ENCODE peak calls at places on chromosomes 1 and 21, in six cellular contexts. One of them, this sample, is unnamed.
A peak's percentile ranks its signal among the peaks of the same experiment; 100 is the strongest.

GRCh38 chr1:203342192-203342940 is 8.6 kb downstream of the FMOD start:
- DNase-seq in AG04450: no peak
- DNase-seq in tibial nerve: peak; percentile 75
- DNase-seq in CD4-positive, alpha-beta memory T cell: no peak
- DNase-seq in CD8-positive, alpha-beta memory T cell: no peak
- DNase-seq in adrenal gland: no peak
- DNase-seq in this sample: peak; percentile 24

GRCh38 chr1:95252422-95252821 is 18.4 kb downstream of the RWDD3 start:
- DNase-seq in AG04450: no peak
- DNase-seq in tibial nerve: no peak
- DNase-seq in adrenal gland: no peak
- DNase-seq in CD4-positive, alpha-beta memory T cell: no peak
- DNase-seq in CD8-positive, alpha-beta memory T cell: no peak
- DNase-seq in this sample: no peak

GRCh38 chr1:151858886-151859665 is 5.6 kb upstream of the THEM5 start:
- DNase-seq in tibial nerve: no peak
- DNase-seq in AG04450: no peak
- DNase-seq in CD4-positive, alpha-beta memory T cell: no peak
- DNase-seq in CD8-positive, alpha-beta memory T cell: no peak
- DNase-seq in adrenal gland: no peak
- DNase-seq in this sample: no peak

GRCh38 chr1:6873298-6874015 is 88.2 kb downstream of the CAMTA1 start:
- DNase-seq in CD4-positive, alpha-beta memory T cell: no peak
- DNase-seq in tibial nerve: no peak
- DNase-seq in AG04450: no peak
- DNase-seq in CD8-positive, alpha-beta memory T cell: no peak
- DNase-seq in adrenal gland: no peak
- DNase-seq in this sample: no peak

GRCh38 chr1:24374891-24375786 is 38.4 kb downstream of the STPG1 start:
- DNase-seq in tibial nerve: no peak
- DNase-seq in CD8-positive, alpha-beta memory T cell: no peak
- DNase-seq in adrenal gland: no peak
- DNase-seq in CD4-positive, alpha-beta memory T cell: no peak
- DNase-seq in AG04450: no peak
- DNase-seq in this sample: no peak

GRCh38 chr1:87129606-87130005 is 199.1 kb upstream of the LMO4 start:
- DNase-seq in AG04450: no peak
- DNase-seq in tibial nerve: peak; percentile 49
- DNase-seq in adrenal gland: no peak
- DNase-seq in CD8-positive, alpha-beta memory T cell: no peak
- DNase-seq in CD4-positive, alpha-beta memory T cell: no peak
- DNase-seq in this sample: no peak

GRCh38 chr1:234731371-234732085 is 121.5 kb upstream of the IRF2BP2 start:
- DNase-seq in CD8-positive, alpha-beta memory T cell: no peak
- DNase-seq in tibial nerve: no peak
- DNase-seq in adrenal gland: no peak
- DNase-seq in AG04450: peak; percentile 44
- DNase-seq in CD4-positive, alpha-beta memory T cell: peak; percentile 76
- DNase-seq in this sample: no peak

GRCh38 chr1:209398330-209398991 is 185.1 kb upstream of the CAMK1G start:
- DNase-seq in tibial nerve: no peak
- DNase-seq in CD4-positive, alpha-beta memory T cell: no peak
- DNase-seq in adrenal gland: peak; percentile 53
- DNase-seq in AG04450: peak; percentile 55
- DNase-seq in CD8-positive, alpha-beta memory T cell: no peak
- DNase-seq in this sample: no peak

GRCh38 chr1:22318279-22318983 is 133.2 kb upstream of the ZBTB40 start:
- DNase-seq in AG04450: no peak
- DNase-seq in tibial nerve: no peak
- DNase-seq in CD8-positive, alpha-beta memory T cell: peak; percentile 33
- DNase-seq in CD4-positive, alpha-beta memory T cell: no peak
- DNase-seq in adrenal gland: peak; percentile 79
- DNase-seq in this sample: no peak

GRCh38 chr21:44279621-44280260 is 5.9 kb upstream of the AIRE start:
- DNase-seq in tibial nerve: no peak
- DNase-seq in CD4-positive, alpha-beta memory T cell: no peak
- DNase-seq in adrenal gland: no peak
- DNase-seq in AG04450: no peak
- DNase-seq in CD8-positive, alpha-beta memory T cell: no peak
- DNase-seq in this sample: peak; percentile 3

GRCh38 chr1:183472488-183473285 is at the start of gene SMG7:
- DNase-seq in CD4-positive, alpha-beta memory T cell: peak; percentile 77
- DNase-seq in adrenal gland: peak; percentile 46
- DNase-seq in tibial nerve: peak; percentile 13
- DNase-seq in CD8-positive, alpha-beta memory T cell: peak; percentile 72
- DNase-seq in AG04450: no peak
- DNase-seq in this sample: no peak

GRCh38 chr21:41477641-41478318 is 30.2 kb downstream of the TMPRSS2 start:
- DNase-seq in tibial nerve: no peak
- DNase-seq in CD4-positive, alpha-beta memory T cell: no peak
- DNase-seq in AG04450: no peak
- DNase-seq in adrenal gland: no peak
- DNase-seq in CD8-positive, alpha-beta memory T cell: no peak
- DNase-seq in this sample: no peak

GRCh38 chr21:34263629-34264028 is 100.2 kb upstream of the KCNE2 start:
- DNase-seq in CD4-positive, alpha-beta memory T cell: no peak
- DNase-seq in tibial nerve: no peak
- DNase-seq in adrenal gland: no peak
- DNase-seq in AG04450: no peak
- DNase-seq in CD8-positive, alpha-beta memory T cell: no peak
- DNase-seq in this sample: no peak

GRCh38 chr1:151790940-151791651 is 796 bp upstream of the TDRKH start:
- DNase-seq in adrenal gland: no peak
- DNase-seq in tibial nerve: no peak
- DNase-seq in AG04450: no peak
- DNase-seq in CD4-positive, alpha-beta memory T cell: peak; percentile 42
- DNase-seq in CD8-positive, alpha-beta memory T cell: no peak
- DNase-seq in this sample: no peak

GRCh38 chr21:37237764-37238163 is 29.4 kb downstream of the VPS26C start:
- DNase-seq in CD4-positive, alpha-beta memory T cell: no peak
- DNase-seq in tibial nerve: no peak
- DNase-seq in AG04450: no peak
- DNase-seq in CD8-positive, alpha-beta memory T cell: no peak
- DNase-seq in adrenal gland: no peak
- DNase-seq in this sample: no peak

GRCh38 chr1:210754931-210755670 is 378.8 kb downstream of the KCNH1 start:
- DNase-seq in AG04450: no peak
- DNase-seq in adrenal gland: no peak
- DNase-seq in CD8-positive, alpha-beta memory T cell: no peak
- DNase-seq in CD4-positive, alpha-beta memory T cell: no peak
- DNase-seq in tibial nerve: no peak
- DNase-seq in this sample: no peak

GRCh38 chr1:235984041-235984820 is 80.7 kb downstream of the NID1 start:
- DNase-seq in CD4-positive, alpha-beta memory T cell: no peak
- DNase-seq in tibial nerve: no peak
- DNase-seq in CD8-positive, alpha-beta memory T cell: no peak
- DNase-seq in adrenal gland: no peak
- DNase-seq in AG04450: peak; percentile 48
- DNase-seq in this sample: no peak

GRCh38 chr1:61078611-61079010 is 3.8 kb upstream of the NFIA start:
- DNase-seq in adrenal gland: no peak
- DNase-seq in AG04450: no peak
- DNase-seq in tibial nerve: no peak
- DNase-seq in CD8-positive, alpha-beta memory T cell: no peak
- DNase-seq in CD4-positive, alpha-beta memory T cell: no peak
- DNase-seq in this sample: no peak

GRCh38 chr1:240242601-240243144 is 151.0 kb downstream of the FMN2 start:
- DNase-seq in adrenal gland: no peak
- DNase-seq in CD4-positive, alpha-beta memory T cell: no peak
- DNase-seq in tibial nerve: no peak
- DNase-seq in AG04450: peak; percentile 51
- DNase-seq in CD8-positive, alpha-beta memory T cell: no peak
- DNase-seq in this sample: no peak

GRCh38 chr1:29033829-29034466 is 89.8 kb downstream of the TMEM200B start:
- DNase-seq in CD4-positive, alpha-beta memory T cell: no peak
- DNase-seq in AG04450: peak; percentile 8
- DNase-seq in tibial nerve: no peak
- DNase-seq in adrenal gland: no peak
- DNase-seq in CD8-positive, alpha-beta memory T cell: no peak
- DNase-seq in this sample: no peak

GRCh38 chr1:184866582-184866981 is 107.7 kb downstream of the NIBAN1 start:
- DNase-seq in AG04450: no peak
- DNase-seq in adrenal gland: no peak
- DNase-seq in CD4-positive, alpha-beta memory T cell: no peak
- DNase-seq in CD8-positive, alpha-beta memory T cell: no peak
- DNase-seq in tibial nerve: no peak
- DNase-seq in this sample: no peak

GRCh38 chr1:110612060-110612745 is 6.0 kb upstream of the KCNA2 start:
- DNase-seq in adrenal gland: no peak
- DNase-seq in tibial nerve: no peak
- DNase-seq in CD8-positive, alpha-beta memory T cell: no peak
- DNase-seq in AG04450: no peak
- DNase-seq in CD4-positive, alpha-beta memory T cell: no peak
- DNase-seq in this sample: no peak

GRCh38 chr1:195591917-195592672 is 1016.1 kb downstream of the KCNT2 start:
- DNase-seq in CD4-positive, alpha-beta memory T cell: no peak
- DNase-seq in tibial nerve: no peak
- DNase-seq in adrenal gland: no peak
- DNase-seq in AG04450: peak; percentile 63
- DNase-seq in CD8-positive, alpha-beta memory T cell: no peak
- DNase-seq in this sample: no peak

GRCh38 chr1:228010921-228011320 is 4.1 kb downstream of the WNT3A start:
- DNase-seq in adrenal gland: peak; percentile 3
- DNase-seq in CD8-positive, alpha-beta memory T cell: no peak
- DNase-seq in tibial nerve: no peak
- DNase-seq in CD4-positive, alpha-beta memory T cell: no peak
- DNase-seq in AG04450: no peak
- DNase-seq in this sample: no peak

GRCh38 chr1:56189946-56190920 is 389.1 kb downstream of the PLPP3 start:
- DNase-seq in CD4-positive, alpha-beta memory T cell: no peak
- DNase-seq in adrenal gland: no peak
- DNase-seq in AG04450: no peak
- DNase-seq in CD8-positive, alpha-beta memory T cell: no peak
- DNase-seq in tibial nerve: no peak
- DNase-seq in this sample: no peak

DNA sequence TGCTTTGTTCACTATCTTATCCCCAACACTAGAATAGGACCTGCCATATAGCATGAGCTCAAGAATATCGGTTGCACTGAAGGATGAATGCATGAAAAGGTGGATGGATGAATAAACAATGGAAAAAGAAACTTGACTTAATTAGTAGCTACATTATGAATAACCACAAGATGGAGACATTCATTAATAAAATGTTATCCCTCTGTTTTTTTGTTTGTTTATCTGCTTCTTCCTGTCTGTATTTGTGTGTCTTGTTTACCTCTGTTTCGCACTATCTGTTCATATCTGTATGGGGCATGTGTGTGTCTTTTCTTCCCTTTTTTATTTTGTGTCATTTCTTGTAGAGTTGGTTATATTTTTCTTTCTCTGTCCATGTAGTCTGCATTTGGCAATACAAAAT is 1.1 kb upstream of the OR14I1 start:
- DNase-seq in tibial nerve: no peak
- DNase-seq in CD8-positive, alpha-beta memory T cell: no peak
- DNase-seq in adrenal gland: no peak
- DNase-seq in CD4-positive, alpha-beta memory T cell: no peak
- DNase-seq in AG04450: no peak
- DNase-seq in this sample: no peak
- H3K9me3 ChIP-seq in tibial nerve: no peaks in the 10 kb centered on the region
- H3K9me3 ChIP-seq in CD8-positive, alpha-beta memory T cell: no peaks in the 10 kb centered on the region
- H3K9me3 ChIP-seq in adrenal gland: no peaks in the 10 kb centered on the region
- H3K9me3 ChIP-seq in CD4-positive, alpha-beta memory T cell: no peaks in the 10 kb centered on the region
- H3K9me3 ChIP-seq in AG04450: peaks cover 9% of the 10 kb centered on the region
- H3K9me3 ChIP-seq in this sample: no peaks in the 10 kb centered on the region

DNA sequence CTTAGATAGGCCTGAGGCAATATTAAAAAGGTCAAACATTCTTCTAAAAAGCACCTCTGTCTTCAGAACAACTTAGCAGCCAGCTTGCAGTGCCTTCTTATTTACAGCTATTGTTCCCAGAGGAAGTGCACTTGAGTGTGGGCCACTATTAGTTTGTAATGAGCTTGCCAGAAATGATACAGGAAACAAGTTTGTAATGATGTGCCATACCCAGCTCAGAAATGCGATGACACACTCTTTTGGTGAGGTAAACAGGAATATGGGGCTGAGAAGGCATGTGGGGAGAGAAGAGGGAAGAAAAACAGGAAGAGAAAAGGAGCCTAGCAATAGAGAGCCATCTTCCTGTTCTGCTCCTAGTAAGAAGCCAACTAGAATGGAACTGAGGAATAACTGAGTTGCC is 295.4 kb downstream of the AGBL4 start:
- DNase-seq in tibial nerve: no peak
- DNase-seq in AG04450: no peak
- DNase-seq in CD4-positive, alpha-beta memory T cell: no peak
- DNase-seq in adrenal gland: no peak
- DNase-seq in CD8-positive, alpha-beta memory T cell: no peak
- DNase-seq in this sample: no peak
- H3K9me3 ChIP-seq in tibial nerve: no peaks in the 10 kb centered on the region
- H3K9me3 ChIP-seq in AG04450: peaks cover 11% of the 10 kb centered on the region
- H3K9me3 ChIP-seq in CD4-positive, alpha-beta memory T cell: no peaks in the 10 kb centered on the region
- H3K9me3 ChIP-seq in adrenal gland: no peaks in the 10 kb centered on the region
- H3K9me3 ChIP-seq in CD8-positive, alpha-beta memory T cell: no peaks in the 10 kb centered on the region
- H3K9me3 ChIP-seq in this sample: no peaks in the 10 kb centered on the region

GRCh38 chr1:164093543-164093942 is 465.4 kb upstream of the PBX1 start:
- DNase-seq in CD4-positive, alpha-beta memory T cell: no peak
- DNase-seq in AG04450: no peak
- DNase-seq in tibial nerve: no peak
- DNase-seq in CD8-positive, alpha-beta memory T cell: no peak
- DNase-seq in adrenal gland: no peak
- DNase-seq in this sample: no peak

GRCh38 chr1:164087893-164088292 is 471.1 kb upstream of the PBX1 start:
- DNase-seq in CD8-positive, alpha-beta memory T cell: no peak
- DNase-seq in AG04450: no peak
- DNase-seq in adrenal gland: no peak
- DNase-seq in CD4-positive, alpha-beta memory T cell: no peak
- DNase-seq in tibial nerve: no peak
- DNase-seq in this sample: no peak

DNA sequence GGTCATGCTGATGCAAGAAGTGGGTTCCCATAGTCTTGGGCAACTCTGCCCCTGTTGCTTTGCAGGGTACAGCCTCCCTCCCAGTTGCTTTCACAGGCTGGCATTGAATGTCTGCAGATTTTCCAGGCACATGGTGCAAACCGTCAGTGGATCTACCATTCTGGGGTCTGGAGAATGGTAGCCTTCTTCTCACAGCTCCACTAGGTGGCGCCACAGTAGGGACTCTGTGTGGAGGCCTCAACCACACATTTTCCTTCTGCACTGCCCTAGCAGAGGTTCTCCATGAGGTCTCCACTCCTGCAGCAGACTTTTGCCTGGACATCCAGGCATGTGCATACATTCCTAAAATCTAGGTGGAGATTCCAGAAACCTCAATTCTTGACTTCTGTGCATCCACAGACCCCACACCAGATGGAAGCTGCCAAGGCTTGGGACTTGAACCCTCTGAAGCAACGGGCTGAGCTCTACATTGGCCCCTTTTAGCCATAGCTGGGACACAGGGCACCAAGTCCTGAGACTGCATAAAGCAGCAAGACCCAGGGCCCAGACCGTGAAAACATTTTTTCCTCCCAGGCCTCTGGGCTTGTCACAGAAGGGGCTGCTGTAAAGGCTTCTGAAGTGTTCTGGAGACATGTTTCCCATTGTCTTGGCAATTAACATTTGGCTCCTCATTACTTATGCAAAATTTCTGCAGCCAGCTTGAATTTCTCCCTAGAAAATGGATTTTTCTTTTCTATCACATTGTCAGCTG is 466.2 kb upstream of the PBX1 start:
- DNase-seq in adrenal gland: peak; percentile 14
- DNase-seq in AG04450: no peak
- DNase-seq in CD8-positive, alpha-beta memory T cell: no peak
- DNase-seq in CD4-positive, alpha-beta memory T cell: no peak
- DNase-seq in tibial nerve: no peak
- DNase-seq in this sample: no peak
- H3K9me3 ChIP-seq in adrenal gland: no peaks in the 10 kb centered on the region
- H3K9me3 ChIP-seq in AG04450: no peaks in the 10 kb centered on the region
- H3K9me3 ChIP-seq in CD8-positive, alpha-beta memory T cell: peaks cover 7% of the 10 kb centered on the region
- H3K9me3 ChIP-seq in CD4-positive, alpha-beta memory T cell: no peaks in the 10 kb centered on the region
- H3K9me3 ChIP-seq in tibial nerve: no peaks in the 10 kb centered on the region
- H3K9me3 ChIP-seq in this sample: no peaks in the 10 kb centered on the region

GRCh38 chr1:114359791-114360190 is 151.2 kb downstream of the TRIM33 start:
- DNase-seq in CD4-positive, alpha-beta memory T cell: no peak
- DNase-seq in CD8-positive, alpha-beta memory T cell: no peak
- DNase-seq in adrenal gland: no peak
- DNase-seq in AG04450: no peak
- DNase-seq in tibial nerve: no peak
- DNase-seq in this sample: no peak
- H3K9me3 ChIP-seq in CD4-positive, alpha-beta memory T cell: peaks cover 8% of the 10 kb centered on the region
- H3K9me3 ChIP-seq in CD8-positive, alpha-beta memory T cell: no peaks in the 10 kb centered on the region
- H3K9me3 ChIP-seq in adrenal gland: no peaks in the 10 kb centered on the region
- H3K9me3 ChIP-seq in AG04450: peaks cover 18% of the 10 kb centered on the region
- H3K9me3 ChIP-seq in tibial nerve: no peaks in the 10 kb centered on the region
- H3K9me3 ChIP-seq in this sample: peaks cover 8% of the 10 kb centered on the region

This sample was measured in T-helper 17 cell.